ENCODE peak calls at places on chromosomes 13 and 19, in six cellular contexts. N is esophagus squamous epithelium, R is WERI-Rb-1, F is breast epithelium, C is pancreas, K is HL-60. V is an unnamed sample.

GRCh38 chr19:18464646-18465045 is 26.7 kb upstream of the ISYNA1 start:
- DNase-seq in K (no peak), R (no peak), N (no peak), C (peak), F (peak), V (peak)

GRCh38 chr19:13985771-13986347 is 20.3 kb downstream of the RFX1 start:
- DNase-seq in N (no peak), K (no peak), C (no peak), R (peak), F (no peak), V (no peak)

GRCh38 chr13:69213331-69213850 is 894.2 kb upstream of the ATXN8OS start:
- DNase-seq in C (no peak), F (no peak), R (no peak), N (no peak), K (no peak), V (no peak)

GRCh38 chr19:41363371-41363752 is 587 bp downstream of the B9D2 start:
- DNase-seq in K (no peak), C (no peak), F (no peak), R (no peak), N (no peak), V (no peak)

GRCh38 chr19:38958301-38958700 is 17.2 kb downstream of the FBXO17 start:
- DNase-seq in F (no peak), C (no peak), K (no peak), R (no peak), N (no peak), V (no peak)

GRCh38 chr13:110869805-110870706 is 44.8 kb downstream of the ANKRD10 start:
- DNase-seq in C (peak), K (peak), F (peak), R (no peak), N (peak), V (peak)

GRCh38 chr13:101121608-101122007 is 294.7 kb downstream of the NALCN start:
- DNase-seq in C (no peak), F (no peak), N (no peak), K (no peak), R (no peak), V (no peak)

GRCh38 chr13:37386276-37386675 is 212.3 kb downstream of the POSTN start:
- DNase-seq in K (no peak), N (no peak), C (no peak), R (no peak), F (no peak), V (no peak)

GRCh38 chr13:26216042-26216441 is 6.1 kb downstream of the RNF6 start:
- DNase-seq in C (no peak), K (no peak), N (no peak), F (no peak), R (no peak), V (no peak)

GRCh38 chr13:97749174-97749573 is 204.3 kb upstream of the IPO5 start:
- DNase-seq in F (no peak), N (no peak), R (peak), C (no peak), K (no peak), V (no peak)

GRCh38 chr13:47976325-47976724 is 24.7 kb downstream of the SUCLA2 start:
- DNase-seq in R (no peak), K (no peak), F (no peak), N (no peak), C (no peak), V (no peak)

GRCh38 chr19:46049597-46049996 is 8.8 kb upstream of the IGFL4 start:
- DNase-seq in F (no peak), K (no peak), R (no peak), C (no peak), N (no peak), V (peak)

GRCh38 chr13:36344886-36345437 is 1.2 kb downstream of the SPART start:
- DNase-seq in C (no peak), N (no peak), K (no peak), R (no peak), F (no peak), V (peak)

GRCh38 chr13:48646791-48647190 is 6.9 kb upstream of the CYSLTR2 start:
- DNase-seq in R (no peak), F (no peak), C (no peak), K (no peak), N (no peak), V (no peak)

DNA sequence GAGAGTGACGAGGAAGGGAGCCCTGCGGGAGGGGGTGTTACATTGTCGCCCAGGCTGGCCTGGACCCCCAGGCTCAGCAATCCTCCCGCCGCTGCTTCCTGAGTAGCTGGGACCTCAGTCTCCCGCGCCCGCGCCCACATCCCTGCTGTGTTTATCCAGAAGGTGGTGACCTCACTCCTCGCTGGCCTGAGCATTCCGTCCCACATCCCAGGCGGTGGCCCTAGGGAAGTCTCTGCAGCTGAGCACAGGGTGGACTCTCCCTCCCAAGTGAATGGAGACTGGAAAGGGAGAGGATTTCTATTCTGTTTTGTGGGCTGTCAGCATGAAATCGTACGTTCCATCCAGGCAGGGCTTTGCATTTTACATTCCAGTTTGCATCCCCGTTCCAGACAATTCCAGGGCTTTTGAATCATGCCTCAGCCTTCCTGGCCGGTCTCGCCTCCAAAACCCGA is 401 bp upstream of the ZNF765 start:
- DNase-seq in R (peak), K (no peak), C (no peak), F (peak), N (no peak), V (peak)
- H3K4me3 ChIP-seq in R (peak), K (peak), C (peak), F (peak), N (peak), V (peak)

DNA sequence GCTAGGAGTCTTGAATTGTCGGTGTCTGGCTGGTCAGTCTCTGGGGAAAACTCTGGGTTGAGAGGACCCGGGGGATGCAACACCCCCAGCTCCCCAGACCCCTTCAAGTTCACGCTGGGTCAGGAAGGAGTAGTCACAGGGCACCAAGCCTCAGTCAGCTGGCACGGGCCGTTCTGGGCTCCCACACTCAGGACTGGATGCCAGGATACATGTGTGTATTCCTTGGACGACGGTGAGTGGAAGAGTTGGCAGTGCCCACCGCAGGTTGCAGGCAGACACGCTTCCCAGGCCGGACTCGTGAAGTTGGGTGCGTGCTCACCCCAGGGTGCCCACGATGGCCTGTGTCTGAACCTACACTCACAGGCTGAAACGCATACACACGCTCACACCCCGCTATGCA is 5.5 kb downstream of the GADD45B start:
- DNase-seq in C (no peak), R (no peak), K (no peak), F (no peak), N (no peak), V (no peak)
- TF ChIP-seq CTCF in C (no peak), R (no peak), K (no peak), F (no peak), N (no peak), V (no peak)

GRCh38 chr13:30113983-30114491 is 193.3 kb downstream of the KATNAL1 start:
- DNase-seq in C (peak), K (no peak), R (peak), F (no peak), N (no peak), V (peak)
- H3K4me3 ChIP-seq in C (peak), K (no peak), R (peak), F (peak), N (peak), V (peak)

GRCh38 chr19:55056827-55057226 is 6.1 kb downstream of the RDH13 start:
- DNase-seq in N (no peak), R (no peak), F (no peak), C (no peak), K (no peak), V (no peak)
- TF ChIP-seq CTCF in N (no peak), R (no peak), F (no peak), C (no peak), K (no peak), V (no peak)

DNA sequence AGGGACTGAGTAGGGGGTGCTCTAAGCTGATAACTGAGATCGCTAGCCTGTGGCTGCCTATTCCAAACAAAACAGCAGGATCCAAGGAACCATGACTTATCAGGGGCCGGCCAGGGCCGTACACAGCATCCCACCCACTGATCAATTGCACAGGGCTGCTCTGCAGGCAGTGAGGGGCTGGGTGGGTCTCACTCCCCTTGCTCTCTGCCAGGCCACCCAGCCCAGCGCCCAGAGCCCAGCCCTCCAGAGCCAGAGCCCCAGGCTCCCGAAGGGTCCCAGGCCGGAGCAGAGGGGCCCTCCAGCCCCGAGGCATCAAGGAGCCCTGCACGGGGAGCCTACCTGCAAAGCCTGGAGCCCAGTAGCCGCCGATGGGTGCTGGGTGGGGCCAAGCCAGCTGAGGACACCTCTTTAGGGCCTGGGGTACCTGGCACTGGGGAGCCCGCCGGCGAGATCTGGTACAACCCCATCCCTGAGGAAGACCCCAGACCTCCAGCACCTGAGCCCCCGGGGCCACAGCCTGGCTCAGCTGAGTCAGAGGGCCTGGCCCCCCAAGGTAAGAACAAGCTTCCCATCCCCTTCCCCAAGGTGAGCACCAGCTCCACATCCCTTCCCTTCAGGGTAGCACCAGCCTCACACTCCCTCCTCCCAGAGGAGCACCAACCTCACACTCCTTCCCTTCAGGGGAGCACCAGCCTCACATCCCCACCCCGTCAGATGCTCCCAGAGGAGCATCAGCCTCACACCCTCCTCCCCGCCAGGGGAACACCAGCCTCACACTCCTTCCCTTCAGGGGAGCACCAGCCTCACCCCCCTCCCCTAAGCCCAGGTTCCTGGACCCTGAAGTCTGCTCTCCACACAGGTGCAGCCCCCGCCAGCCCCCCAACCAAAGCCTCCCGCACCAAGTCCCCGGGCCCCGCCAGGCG is 1.9 kb downstream of the SYDE1 start:
- DNase-seq in F (no peak), K (no peak), R (no peak), N (no peak), C (no peak), V (no peak)
- H3K4me3 ChIP-seq in F (peak), K (no peak), R (no peak), N (no peak), C (no peak), V (no peak)

GRCh38 chr19:1222394-1222793 is 15.4 kb downstream of the CBARP start:
- DNase-seq in C (no peak), N (no peak), K (no peak), R (peak), F (no peak), V (no peak)

GRCh38 chr19:1221904-1222255 is 15.9 kb downstream of the CBARP start:
- DNase-seq in R (no peak), F (no peak), C (no peak), K (no peak), N (no peak), V (no peak)

GRCh38 chr19:1224047-1224825 is 13.6 kb downstream of the CBARP start:
- DNase-seq in N (no peak), K (no peak), R (no peak), F (no peak), C (no peak), V (no peak)

GRCh38 chr19:1224847-1225246 is 13.0 kb downstream of the CBARP start:
- DNase-seq in R (no peak), C (no peak), F (no peak), N (no peak), K (no peak), V (no peak)

DNA sequence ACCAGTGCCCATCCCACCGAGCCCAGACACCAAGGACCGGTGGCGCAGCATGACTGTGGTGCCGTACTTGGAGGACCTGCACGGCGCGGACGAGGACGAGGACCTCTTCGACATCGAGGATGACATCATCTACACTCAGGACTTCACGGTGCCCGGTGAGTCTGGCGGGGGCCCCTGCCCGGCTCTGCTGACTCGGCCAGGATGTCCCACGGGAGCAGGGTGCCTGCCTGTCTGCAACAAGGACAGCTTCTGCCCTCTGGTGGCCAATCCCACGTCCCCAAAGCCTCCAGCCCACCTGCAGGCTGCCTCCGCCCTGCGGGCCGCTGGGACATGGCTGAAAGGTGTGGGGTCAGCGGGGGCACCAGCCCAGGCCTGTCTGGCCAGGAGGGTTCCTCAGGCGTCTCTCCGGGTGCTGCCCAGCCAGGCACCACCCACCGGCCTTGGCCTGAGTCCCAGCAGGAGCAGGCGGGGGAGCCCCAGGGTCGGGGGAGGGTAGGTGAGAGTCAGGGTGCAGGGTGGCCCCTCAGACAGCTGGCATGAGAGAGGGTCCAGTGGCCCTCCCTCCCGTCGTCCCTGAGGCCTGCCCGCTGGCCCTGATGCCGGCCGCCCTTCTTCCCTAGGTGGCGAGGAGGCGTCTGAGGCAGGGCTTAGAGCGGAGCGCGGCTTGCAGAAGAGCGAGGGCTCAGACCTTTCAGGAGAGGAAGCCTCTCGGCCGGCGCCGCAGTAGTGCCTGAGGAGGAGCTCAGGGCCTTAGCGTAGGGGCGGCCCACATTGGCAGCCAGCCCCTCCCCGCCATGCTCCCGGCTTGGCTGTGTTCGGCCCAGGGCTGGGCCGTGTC is 14.6 kb downstream of the CBARP start:
- DNase-seq in F (no peak), N (no peak), K (no peak), R (peak), C (no peak), V (no peak)
- TF ChIP-seq CTCF in F (no peak), N (peak), K (peak), R (peak), C (no peak), V (no peak)

GRCh38 chr19:48252625-48253024 is 3.1 kb downstream of the CARD8 start:
- DNase-seq in K (no peak), N (no peak), C (no peak), R (no peak), F (no peak), V (no peak)
- H3K4me3 ChIP-seq in K (no peak), N (no peak), C (no peak), R (no peak), F (no peak), V (no peak)